ENCODE peak calls at places on chromosomes 11 and 22, in six cellular contexts. H is left ventricle myocardium superior; R is activated naive CD4-positive, alpha-beta T cell treated with Interleukin-2 at 50 U/mL for 16 hours; Z is endodermal cell; N is CD4-positive, alpha-beta T cell; F is Calu3. K is an unnamed sample.

GRCh38 chr11:80698646-80699045 is 1257.8 kb upstream of the TENM4 start:
- DNase-seq in R (no peak), F (no peak), H (no peak), Z (no peak), N (no peak), K (no peak)

GRCh38 chr22:38416621-38417251 is 38.3 kb downstream of the KCNJ4 start:
- DNase-seq in Z (no peak), F (no peak), N (no peak), H (no peak), R (no peak), K (no peak)

GRCh38 chr11:63945482-63946163 is 6.8 kb downstream of the NAA40 start:
- DNase-seq in H (peak), R (peak), N (peak), F (peak), Z (peak), K (peak)

GRCh38 chr11:133808393-133809140 is 36.7 kb downstream of the SPATA19 start:
- DNase-seq in F (no peak), Z (peak), R (no peak), N (no peak), H (no peak), K (no peak)

GRCh38 chr11:100824041-100824440 is 137.0 kb downstream of the ARHGAP42 start:
- DNase-seq in R (no peak), H (no peak), F (no peak), N (no peak), Z (no peak), K (no peak)

GRCh38 chr11:47861762-47862161 is 13.6 kb upstream of the NUP160 start:
- DNase-seq in H (no peak), R (no peak), F (no peak), Z (no peak), N (no peak), K (no peak)

GRCh38 chr11:107859459-107860239 is 1.1 kb upstream of the SLC35F2 start:
- DNase-seq in R (peak), F (peak), Z (peak), H (peak), N (peak), K (no peak)

GRCh38 chr11:45076761-45077160 is 69.7 kb upstream of the PRDM11 start:
- DNase-seq in R (no peak), H (no peak), Z (no peak), F (no peak), N (no peak), K (no peak)

GRCh38 chr11:114059278-114059983 is at the start of gene ZBTB16:
- DNase-seq in F (no peak), H (peak), N (peak), R (peak), Z (peak), K (peak)

GRCh38 chr11:69546735-69547370 is 65.4 kb downstream of the LINC01488 start:
- DNase-seq in Z (no peak), R (peak), H (no peak), N (no peak), F (no peak), K (no peak)

GRCh38 chr11:70038034-70038834 is 39.9 kb upstream of the ANO1 start:
- DNase-seq in R (no peak), N (no peak), H (no peak), F (no peak), Z (peak), K (no peak)

GRCh38 chr11:73586791-73587190 is 11.1 kb downstream of the FAM168A start:
- DNase-seq in Z (no peak), F (no peak), H (no peak), N (no peak), R (no peak), K (no peak)

GRCh38 chr11:75560644-75561043 is 1.4 kb upstream of the SERPINH1 start:
- DNase-seq in Z (no peak), H (no peak), N (no peak), R (no peak), F (no peak), K (no peak)

GRCh38 chr11:69903206-69903605 is 84.0 kb upstream of the FGF3 start:
- DNase-seq in Z (no peak), N (no peak), H (peak), F (no peak), R (no peak), K (no peak)

GRCh38 chr22:30920407-30920806 is 48.2 kb downstream of the MORC2 start:
- DNase-seq in Z (peak), F (peak), R (peak), N (peak), H (peak), K (peak)

GRCh38 chr11:126607374-126607773 is 251.9 kb downstream of the ST3GAL4 start:
- DNase-seq in Z (peak), N (no peak), H (peak), R (no peak), F (peak), K (no peak)